ENCODE peak calls at places on chromosomes 7 and 10, in four cellular contexts. O is HL-60, X is ovary, H is cardiac fibroblast. Q is an unnamed sample.

GRCh38 chr7:33886100-33886623 is 19.2 kb upstream of the BMPER start:
- DNase-seq in O (no peak), X (no peak), H (no peak), Q (no peak)

GRCh38 chr10:132186488-132187413 is at the start of gene DPYSL4:
- DNase-seq in O (no peak), X (no peak), H (peak), Q (no peak)

GRCh38 chr7:2665359-2665791 is 22.6 kb upstream of the AMZ1 start:
- DNase-seq in O (no peak), X (no peak), H (no peak), Q (no peak)

GRCh38 chr10:25174461-25175230 is at the start of gene GPR158:
- DNase-seq in O (peak), X (peak), H (peak), Q (peak)

GRCh38 chr10:29514306-29514705 is 120.5 kb downstream of the SVIL start:
- DNase-seq in O (no peak), X (no peak), H (no peak), Q (no peak)

GRCh38 chr10:96998329-96998888 is 166.3 kb downstream of the LCOR start:
- DNase-seq in O (no peak), X (peak), H (peak), Q (peak)

GRCh38 chr10:118809372-118809695 is 54.6 kb upstream of the CACUL1 start:
- DNase-seq in O (peak), X (no peak), H (no peak), Q (no peak)

GRCh38 chr10:74799840-74800239 is 26.6 kb upstream of the KAT6B start:
- DNase-seq in O (no peak), X (no peak), H (peak), Q (peak)

GRCh38 chr10:50557130-50557682 is 66.5 kb downstream of the SGMS1 start:
- DNase-seq in O (no peak), X (no peak), H (no peak), Q (no peak)

GRCh38 chr10:86366033-86366901 is at the start of gene GRID1:
- DNase-seq in O (no peak), X (no peak), H (peak), Q (no peak)

GRCh38 chr10:26931223-26931622 is 70.5 kb upstream of the ABI1 start:
- DNase-seq in O (no peak), X (no peak), H (no peak), Q (no peak)

GRCh38 chr7:55370001-55370400 is 4.9 kb downstream of the LANCL2 start:
- DNase-seq in O (no peak), X (no peak), H (no peak), Q (no peak)

GRCh38 chr7:136869006-136869961 is 832 bp downstream of the CHRM2 start:
- DNase-seq in O (no peak), X (no peak), H (no peak), Q (no peak)

GRCh38 chr7:105024734-105025133 is 10.7 kb downstream of the KMT2E start:
- DNase-seq in O (no peak), X (no peak), H (peak), Q (peak)

GRCh38 chr7:87961754-87962153 is 27.7 kb downstream of the ADAM22 start:
- DNase-seq in O (no peak), X (no peak), H (no peak), Q (no peak)

GRCh38 chr7:131480384-131481315 is 75.8 kb downstream of the PODXL start:
- DNase-seq in O (no peak), X (no peak), H (peak), Q (no peak)

GRCh38 chr10:86172296-86172695 is 194.3 kb downstream of the GRID1 start:
- DNase-seq in O (no peak), X (no peak), H (no peak), Q (no peak)

GRCh38 chr7:20408467-20408826 is 77.7 kb downstream of the ITGB8 start:
- DNase-seq in O (peak), X (peak), H (peak), Q (no peak)

GRCh38 chr7:127803626-127804025 is 151.6 kb downstream of the SND1 start:
- DNase-seq in O (no peak), X (no peak), H (no peak), Q (no peak)

GRCh38 chr10:49135575-49136313 is 1.9 kb upstream of the FAM170B start:
- DNase-seq in O (no peak), X (no peak), H (peak), Q (no peak)

GRCh38 chr7:117665393-117665792 is 185.6 kb downstream of the CFTR start:
- DNase-seq in O (no peak), X (no peak), H (peak), Q (no peak)

GRCh38 chr7:156759579-156760202 is 119.1 kb downstream of the RNF32 start:
- DNase-seq in O (no peak), X (no peak), H (no peak), Q (no peak)

DNA sequence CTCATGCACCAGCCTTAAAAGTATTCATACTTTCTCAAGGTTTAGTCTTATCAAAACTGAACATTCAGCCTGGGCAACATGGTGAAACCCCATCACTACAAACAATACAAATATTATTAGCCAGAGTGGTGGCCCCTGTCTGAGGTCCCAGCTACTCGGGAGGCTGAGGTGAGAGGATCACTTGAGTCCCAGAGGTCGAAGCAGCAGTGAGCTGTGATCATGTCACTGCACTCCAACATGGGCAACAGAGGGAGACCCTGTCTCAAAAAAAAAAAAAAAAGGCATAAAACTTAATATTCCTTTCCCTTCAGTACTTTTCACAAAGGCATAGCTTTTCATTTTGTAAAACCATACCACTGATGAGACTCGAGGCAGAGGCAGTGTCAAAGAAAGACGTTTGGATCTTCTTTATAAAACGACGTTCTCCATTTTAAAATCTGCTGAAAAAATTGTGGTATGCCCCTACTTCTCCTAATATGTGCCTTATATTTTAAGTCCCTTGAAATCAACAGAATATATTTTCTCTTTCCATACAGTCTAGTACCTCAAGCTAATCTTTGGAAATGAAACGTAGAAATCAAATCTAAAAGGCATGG is 1.9 kb downstream of the NSUN6 start:
- DNase-seq in O (no peak), X (no peak), H (no peak), Q (no peak)
- H3K4me3 ChIP-seq in O (peak), X (no peak), H (no peak), Q (no peak)

DNA sequence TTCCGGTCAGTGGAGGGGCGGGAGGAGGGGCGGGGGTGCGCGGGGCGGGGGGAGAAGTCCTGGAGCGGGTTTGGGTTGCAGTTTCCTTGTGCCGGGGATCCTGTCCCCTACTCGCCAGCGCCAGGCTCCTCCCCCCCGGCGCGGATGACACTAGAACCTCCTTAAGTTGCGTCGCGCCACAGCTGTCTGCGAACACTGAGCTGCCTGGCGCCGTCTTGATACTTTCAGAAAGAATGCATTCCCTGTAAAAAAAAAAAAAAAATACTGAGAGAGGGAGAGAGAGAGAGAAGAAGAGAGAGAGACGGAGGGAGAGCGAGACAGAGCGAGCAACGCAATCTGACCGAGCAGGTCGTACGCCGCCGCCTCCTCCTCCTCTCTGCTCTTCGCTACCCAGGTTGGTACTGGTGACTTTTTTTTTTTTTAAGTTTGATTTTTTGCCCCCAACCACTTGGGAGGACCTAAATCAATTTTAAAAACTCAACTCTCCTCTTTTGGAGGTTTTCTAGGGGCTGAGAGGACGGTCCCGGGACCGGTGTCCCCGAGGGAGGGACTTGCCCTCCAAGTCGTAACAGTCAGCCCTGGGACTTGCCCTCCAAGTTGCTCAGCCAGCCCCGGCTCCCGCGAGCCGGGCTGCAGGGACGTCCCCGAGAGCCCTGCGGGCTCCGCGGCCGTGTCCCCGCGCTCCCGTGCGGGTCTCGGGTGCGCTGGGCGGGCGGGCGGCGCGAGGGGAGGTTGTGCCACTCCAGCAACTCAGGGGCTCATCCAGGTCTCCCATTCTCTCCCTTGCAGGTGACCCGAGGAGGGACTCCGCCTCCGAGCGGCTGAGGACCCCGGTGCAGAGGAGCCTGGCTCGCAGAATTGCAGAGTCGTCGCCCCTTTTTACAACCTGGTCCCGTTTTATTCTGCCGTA is at the start of gene GATA3:
- DNase-seq in O (no peak), X (no peak), H (peak), Q (no peak)
- H3K4me3 ChIP-seq in O (peak), X (peak), H (peak), Q (peak)

GRCh38 chr7:149837620-149838223 is 453 bp upstream of the ZNF862 start:
- DNase-seq in O (no peak), X (no peak), H (no peak), Q (no peak)
- H3K4me3 ChIP-seq in O (no peak), X (no peak), H (no peak), Q (no peak)

DNA sequence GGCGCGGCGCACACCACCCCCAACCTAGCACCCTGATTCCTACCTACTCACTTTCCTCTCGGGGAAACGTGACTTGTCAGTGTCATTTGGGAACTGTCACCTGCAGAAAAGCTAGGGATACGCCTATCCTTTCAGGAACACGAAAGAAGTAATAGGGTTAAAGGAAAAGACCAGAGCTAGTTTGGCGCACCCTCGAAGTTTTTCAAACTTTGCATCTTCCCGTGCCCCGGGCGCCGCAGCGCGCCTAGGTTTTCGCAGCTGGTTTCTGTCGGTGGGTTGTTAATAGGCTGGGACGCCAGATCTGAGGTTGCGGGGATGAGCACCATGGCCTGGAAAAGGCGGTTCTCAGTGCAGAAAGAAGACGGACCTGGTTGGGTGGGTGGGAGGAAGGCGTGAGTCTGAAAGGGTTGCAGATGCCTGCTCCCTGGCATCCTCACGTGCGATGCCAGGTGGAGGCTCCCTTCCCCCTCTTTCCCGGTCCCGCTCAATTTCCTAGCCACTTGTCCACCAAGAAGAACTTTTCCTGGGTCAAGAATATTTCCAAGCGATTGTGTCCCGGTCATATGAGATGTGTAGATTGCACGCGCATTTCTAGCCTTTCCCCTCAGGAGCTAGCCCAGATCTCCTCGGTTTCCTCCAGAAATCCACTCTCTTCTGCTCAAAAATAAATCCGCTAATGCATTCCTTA is 618 bp upstream of the MEOX2 start:
- DNase-seq in O (no peak), X (no peak), H (no peak), Q (no peak)
- H3K4me3 ChIP-seq in O (no peak), X (peak), H (peak), Q (peak)

Q was measured in skeletal muscle cell.